ENCODE peak calls at places on chromosome 22, in seven cellular contexts. L is PC-3, J is coronary artery, Q is Peyer's patch, B is cardiac fibroblast, W is AG04449, S is fibroblast of lung. N is an unnamed sample.
A peak's percentile ranks its signal among the peaks of the same experiment; 100 is the strongest.

GRCh38 chr22:21816472-21816786 is 51.0 kb downstream of the MAPK1 start:
- DNase-seq in Q (no peak), L (no peak), S (no peak), W (no peak), B (no peak), J (no peak), N (no peak)

GRCh38 chr22:38724926-38725571 is 19.3 kb downstream of the GTPBP1 start:
- DNase-seq in Q (no peak), L (peak; percentile 50), J (no peak), W (no peak), S (no peak), B (peak; percentile 54), N (no peak)

GRCh38 chr22:41480397-41480735 is 11.4 kb downstream of the ACO2 start:
- DNase-seq in J (no peak), B (peak; percentile 50), W (peak; percentile 67), L (no peak), Q (no peak), S (peak; percentile 83), N (no peak)

GRCh38 chr22:33884829-33885228 is 35.4 kb downstream of the LARGE1 start:
- DNase-seq in B (no peak), J (no peak), Q (no peak), S (no peak), L (no peak), W (no peak), N (no peak)

GRCh38 chr22:22080270-22080669 is 97.7 kb upstream of the TOP3B start:
- DNase-seq in S (no peak), W (no peak), Q (no peak), J (no peak), L (no peak), B (no peak), N (peak; percentile 83)

GRCh38 chr22:33328789-33329296 is 270.7 kb upstream of the SYN3 start:
- DNase-seq in Q (no peak), S (peak; percentile 95), L (no peak), B (peak; percentile 19), J (no peak), W (peak; percentile 2), N (no peak)

GRCh38 chr22:27765706-27766291 is 35.8 kb downstream of the MN1 start:
- DNase-seq in J (no peak), B (no peak), L (no peak), Q (no peak), S (no peak), W (no peak), N (no peak)

GRCh38 chr22:25829237-25829636 is 87.2 kb downstream of the MYO18B start:
- DNase-seq in L (no peak), Q (no peak), B (no peak), J (no peak), W (no peak), S (no peak), N (no peak)

GRCh38 chr22:46187862-46188261 is 37.5 kb downstream of the PPARA start:
- DNase-seq in Q (no peak), W (no peak), L (no peak), J (no peak), S (no peak), B (no peak), N (no peak)

GRCh38 chr22:46583571-46583970 is 36.6 kb upstream of the GRAMD4 start:
- DNase-seq in J (no peak), B (no peak), L (no peak), S (no peak), Q (no peak), W (no peak), N (no peak)

GRCh38 chr22:22593250-22593649 is 34.2 kb upstream of the PRAME start:
- DNase-seq in Q (no peak), W (no peak), B (no peak), J (no peak), L (no peak), S (no peak), N (no peak)

GRCh38 chr22:32661296-32661695 is 140.2 kb upstream of the TIMP3 start:
- DNase-seq in S (peak; percentile 96), W (peak; percentile 50), B (peak; percentile 88), Q (no peak), J (no peak), L (no peak), N (no peak)

GRCh38 chr22:41178425-41178975 is 26.6 kb upstream of the L3MBTL2 start:
- DNase-seq in L (no peak), B (no peak), S (no peak), Q (no peak), J (no peak), W (no peak), N (no peak)

GRCh38 chr22:23085351-23085671 is 15.0 kb downstream of the GNAZ start:
- DNase-seq in W (no peak), Q (no peak), S (no peak), L (no peak), J (no peak), B (no peak), N (no peak)

GRCh38 chr22:19568337-19569311 is 44.4 kb upstream of the CLDN5 start:
- DNase-seq in W (peak; percentile 64), J (no peak), L (peak; percentile 92), S (peak; percentile 87), B (peak; percentile 84), Q (no peak), N (no peak)

GRCh38 chr22:17159504-17159951 is 451 bp upstream of the HDHD5 start:
- DNase-seq in B (peak; percentile 45), W (no peak), Q (peak; percentile 50), J (peak; percentile 79), L (peak; percentile 61), S (peak; percentile 62), N (no peak)

GRCh38 chr22:38238519-38239051 is 34.2 kb downstream of the TMEM184B start:
- DNase-seq in S (no peak), J (no peak), B (peak; percentile 75), L (peak; percentile 39), Q (no peak), W (peak; percentile 44), N (no peak)

GRCh38 chr22:22565991-22566390 is 6.9 kb upstream of the PRAME start:
- DNase-seq in W (no peak), Q (no peak), J (no peak), L (peak; percentile 19), B (peak; percentile 41), S (peak; percentile 3), N (no peak)

GRCh38 chr22:44574581-44575343 is 76.7 kb upstream of the RTL6 start:
- DNase-seq in Q (no peak), L (no peak), W (no peak), S (peak; percentile 11), J (no peak), B (peak; percentile 26), N (no peak)

GRCh38 chr22:23197836-23198235 is 17.5 kb downstream of the BCR start:
- DNase-seq in B (no peak), Q (no peak), W (no peak), S (no peak), J (no peak), L (no peak), N (no peak)

GRCh38 chr22:27578937-27579617 is 222.5 kb downstream of the MN1 start:
- DNase-seq in W (no peak), Q (no peak), S (peak; percentile 23), J (no peak), L (no peak), B (peak; percentile 77), N (no peak)

GRCh38 chr22:42697542-42698013 is 23.1 kb downstream of the A4GALT start:
- DNase-seq in S (peak; percentile 84), J (peak; percentile 97), W (no peak), B (peak; percentile 96), L (peak; percentile 44), Q (no peak), N (no peak)

GRCh38 chr22:22709719-22710445 is 65.5 kb downstream of the GGTLC2 start:
- DNase-seq in S (no peak), Q (no peak), L (peak; percentile 18), B (peak; percentile 9), W (no peak), J (peak; percentile 35), N (no peak)

GRCh38 chr22:43239102-43239875 is 52.4 kb upstream of the TTLL12 start:
- DNase-seq in Q (no peak), L (no peak), B (peak; percentile 36), S (no peak), W (no peak), J (no peak), N (no peak)

DNA sequence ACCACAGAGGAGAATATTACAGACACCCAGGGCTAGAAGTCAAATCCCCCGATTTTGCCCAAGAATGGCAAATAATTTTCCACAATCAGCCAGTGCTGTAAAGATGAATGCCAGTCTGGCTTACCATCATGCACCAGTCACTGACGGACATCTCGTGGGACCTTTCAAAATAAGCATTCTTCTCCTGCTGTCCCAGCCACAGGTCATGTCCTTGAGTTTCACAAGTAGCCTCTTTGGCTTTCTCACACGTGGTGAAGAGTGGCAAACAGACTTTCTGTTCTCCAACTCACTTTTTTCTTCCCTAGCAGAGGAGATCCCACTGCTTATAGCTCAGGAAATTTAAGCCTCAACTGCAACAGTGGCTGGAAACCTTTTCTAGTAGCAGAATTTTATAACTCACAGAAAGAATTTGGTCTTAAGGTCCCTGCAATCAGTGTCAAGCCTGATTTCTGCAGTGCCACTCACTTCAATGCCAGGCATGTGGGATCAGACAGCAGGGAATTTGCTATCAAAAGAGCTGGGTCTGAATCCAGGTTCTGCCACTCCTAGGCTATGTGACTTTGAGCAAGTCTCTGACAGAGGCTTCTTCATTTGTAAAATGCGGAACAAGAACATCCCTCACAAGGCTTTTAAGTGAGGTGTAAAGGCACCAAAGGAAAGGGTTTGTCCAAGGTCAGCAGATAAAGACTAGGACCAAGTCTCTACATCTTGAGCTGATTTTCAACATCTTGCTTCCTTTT is 3.6 kb downstream of the PIK3IP1 start:
- DNase-seq in L (no peak), J (no peak), W (no peak), S (no peak), Q (no peak), B (no peak), N (no peak)
- H3K4me3 ChIP-seq in L (no peak overlapping the region), J (peak overlapping the region; percentile 3), W (no peak overlapping the region), S (no peak overlapping the region), Q (peak overlapping the region; percentile 71), B (no peak overlapping the region), N (no peak overlapping the region)

DNA sequence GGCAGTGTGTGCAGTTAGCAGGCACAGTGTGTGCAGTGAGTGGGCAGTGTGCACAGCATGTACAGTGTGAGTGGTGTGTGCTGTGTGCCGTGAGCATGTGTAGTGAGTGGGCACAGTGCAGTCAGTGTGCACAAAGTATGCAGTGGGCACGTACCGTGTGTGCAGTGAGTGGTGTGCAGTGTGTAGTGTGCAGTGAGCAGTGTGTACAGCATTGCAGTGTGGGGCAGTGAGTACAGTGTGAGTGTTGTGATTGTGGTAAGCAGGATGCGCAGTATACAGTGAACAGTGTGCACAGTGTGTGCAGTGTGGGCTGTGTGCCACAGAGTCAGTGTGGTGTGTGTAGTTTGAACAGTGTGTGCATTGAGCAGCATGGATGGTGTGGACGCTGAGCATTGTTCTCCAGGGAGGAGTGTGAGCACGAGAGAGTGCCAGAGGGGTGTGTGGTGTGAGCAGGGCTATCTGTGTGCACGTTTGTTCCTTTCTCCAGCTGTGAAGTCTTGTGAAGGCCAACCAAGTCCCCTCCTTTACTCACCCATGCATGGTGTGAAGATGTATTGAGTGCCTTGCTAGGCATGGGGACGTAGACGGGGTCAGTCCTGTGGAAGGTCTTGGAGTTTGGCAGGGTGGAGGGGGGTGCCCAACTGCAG is 3.1 kb downstream of the SHANK3 start:
- DNase-seq in J (no peak), W (no peak), S (no peak), Q (no peak), B (no peak), L (no peak), N (no peak)
- H3K4me3 ChIP-seq in J (peak overlapping the region; percentile 60), W (no peak overlapping the region), S (no peak overlapping the region), Q (no peak overlapping the region), B (peak overlapping the region; percentile 43), L (peak overlapping the region; percentile 71), N (peak overlapping the region; percentile 61)

GRCh38 chr22:29071261-29072045 is 1.4 kb upstream of the KREMEN1 start:
- DNase-seq in W (no peak), J (no peak), Q (no peak), B (no peak), L (peak; percentile 20), S (peak; percentile 39), N (no peak)
- H3K4me3 ChIP-seq in W (peak overlapping the region; percentile 34), J (peak overlapping the region; percentile 95), Q (peak overlapping the region; percentile 17), B (no peak overlapping the region), L (peak overlapping the region; percentile 65), S (peak overlapping the region; percentile 1), N (peak overlapping the region; percentile 76)

GRCh38 chr22:49052560-49052959 is 775.1 kb downstream of the BRD1 start:
- DNase-seq in W (no peak), Q (no peak), S (no peak), B (no peak), J (no peak), L (no peak), N (no peak)
- H3K4me3 ChIP-seq in W (peak overlapping the region; percentile 62), Q (peak overlapping the region; percentile 15), S (no peak overlapping the region), B (no peak overlapping the region), J (peak overlapping the region; percentile 61), L (no peak overlapping the region), N (peak overlapping the region; percentile 42)